ENCODE peak calls at places on chromosomes 5 and 9, in five cellular contexts. A, E, L, W and J are unnamed samples.

GRCh38 chr5:54902817-54903473 is 82.4 kb downstream of the ESM1 start:
- DNase-seq in W (peak), E (no peak), A (peak), L (no peak), J (peak)

GRCh38 chr5:61969347-61969746 is 336.7 kb upstream of the KIF2A start:
- DNase-seq in L (no peak), W (no peak), E (peak), A (no peak), J (no peak)

GRCh38 chr9:31140316-31140715 is 1244.1 kb upstream of the ACO1 start:
- DNase-seq in A (no peak), E (peak), W (peak), L (no peak), J (peak)

GRCh38 chr5:173925449-173926071 is 37.4 kb downstream of the CPEB4 start:
- DNase-seq in A (no peak), W (peak), E (peak), L (no peak), J (peak)

GRCh38 chr5:19314840-19315239 is 673.2 kb downstream of the CDH18 start:
- DNase-seq in L (peak), A (no peak), E (peak), W (peak), J (no peak)

GRCh38 chr5:80569086-80569960 is 757 bp downstream of the ANKRD34B start:
- DNase-seq in L (no peak), E (no peak), A (no peak), W (no peak), J (no peak)

GRCh38 chr5:176629853-176630680 is at the start of the genes EIF4E1B and SNCB:
- DNase-seq in A (no peak), W (no peak), L (no peak), E (peak), J (no peak)

GRCh38 chr9:69672828-69673640 is 863 bp upstream of the APBA1 start:
- DNase-seq in E (peak), W (peak), A (peak), L (peak), J (peak)

GRCh38 chr5:129069316-129069715 is 25.2 kb upstream of the ISOC1 start:
- DNase-seq in W (no peak), E (no peak), L (no peak), A (no peak), J (no peak)

GRCh38 chr9:134212809-134213507 is 48.6 kb upstream of the RNU6ATAC start:
- DNase-seq in L (no peak), E (no peak), A (no peak), W (no peak), J (no peak)

GRCh38 chr9:2017209-2017458 is 2.0 kb downstream of the SMARCA2 start:
- DNase-seq in L (no peak), A (no peak), E (no peak), W (no peak), J (no peak)

GRCh38 chr5:148790545-148791333 is 35.7 kb upstream of the ADRB2 start:
- DNase-seq in E (peak), L (no peak), A (no peak), W (peak), J (no peak)

GRCh38 chr9:22976454-22976853 is 529.8 kb downstream of the DMRTA1 start:
- DNase-seq in A (no peak), L (no peak), W (no peak), E (no peak), J (no peak)

GRCh38 chr5:127898551-127899213 is 184.9 kb upstream of the SLC12A2 start:
- DNase-seq in W (no peak), E (no peak), L (no peak), A (no peak), J (no peak)